ENCODE peak calls at places on chromosomes 4 and X, in five cellular contexts. One of them, this sample, is unnamed.

GRCh38 chrX:100677616-100678181 is 33.7 kb downstream of the SRPX2 start:
- DNase-seq in uterus: peak; percentile 34
- DNase-seq in IMR-90: peak; percentile 53
- DNase-seq in A549: no peak
- DNase-seq in stomach: no peak
- DNase-seq in this sample: no peak

GRCh38 chrX:15988661-15989603 is 134.3 kb upstream of the AP1S2 start:
- DNase-seq in IMR-90: peak; percentile 82
- DNase-seq in uterus: peak; percentile 14
- DNase-seq in A549: peak; percentile 2
- DNase-seq in stomach: no peak
- DNase-seq in this sample: no peak

GRCh38 chr4:2914220-2915126 is 48.7 kb downstream of the NOP14 start:
- DNase-seq in IMR-90: no peak
- DNase-seq in uterus: no peak
- DNase-seq in A549: no peak
- DNase-seq in stomach: no peak
- DNase-seq in this sample: no peak

GRCh38 chr4:136558940-136559494 is 973.3 kb downstream of the PCDH18 start:
- DNase-seq in A549: no peak
- DNase-seq in uterus: no peak
- DNase-seq in IMR-90: no peak
- DNase-seq in stomach: no peak
- DNase-seq in this sample: no peak

GRCh38 chr4:38034986-38035882 is 75.0 kb downstream of the PTTG2 start:
- DNase-seq in stomach: no peak
- DNase-seq in uterus: peak; percentile 68
- DNase-seq in A549: peak; percentile 45
- DNase-seq in IMR-90: peak; percentile 70
- DNase-seq in this sample: no peak

GRCh38 chrX:38896724-38897298 is 95.6 kb downstream of the MID1IP1 start:
- DNase-seq in A549: no peak
- DNase-seq in uterus: no peak
- DNase-seq in stomach: no peak
- DNase-seq in IMR-90: no peak
- DNase-seq in this sample: no peak

GRCh38 chr4:25677943-25678342 is 22.3 kb downstream of the SLC34A2 start:
- DNase-seq in uterus: no peak
- DNase-seq in IMR-90: no peak
- DNase-seq in stomach: no peak
- DNase-seq in A549: no peak
- DNase-seq in this sample: no peak

GRCh38 chrX:68998716-68999115 is 166.5 kb downstream of the PJA1 start:
- DNase-seq in uterus: no peak
- DNase-seq in stomach: no peak
- DNase-seq in A549: no peak
- DNase-seq in IMR-90: no peak
- DNase-seq in this sample: peak; percentile 29

GRCh38 chr4:3074846-3075651 is 568 bp downstream of the HTT start:
- DNase-seq in IMR-90: peak; percentile 57
- DNase-seq in uterus: peak; percentile 54
- DNase-seq in stomach: peak; percentile 42
- DNase-seq in A549: peak; percentile 54
- DNase-seq in this sample: peak; percentile 64

GRCh38 chrX:29215251-29215650 is 628.0 kb downstream of the IL1RAPL1 start:
- DNase-seq in stomach: no peak
- DNase-seq in uterus: no peak
- DNase-seq in IMR-90: peak; percentile 64
- DNase-seq in A549: no peak
- DNase-seq in this sample: no peak

GRCh38 chr4:87266986-87267385 is 46.6 kb upstream of the KLHL8 start:
- DNase-seq in IMR-90: no peak
- DNase-seq in uterus: no peak
- DNase-seq in A549: no peak
- DNase-seq in stomach: no peak
- DNase-seq in this sample: no peak

GRCh38 chr4:2790583-2791517 is 2.0 kb upstream of the SH3BP2 start:
- DNase-seq in stomach: no peak
- DNase-seq in A549: no peak
- DNase-seq in uterus: no peak
- DNase-seq in IMR-90: no peak
- DNase-seq in this sample: no peak

GRCh38 chr4:152605641-152606304 is 69.9 kb upstream of the FBXW7 start:
- DNase-seq in uterus: no peak
- DNase-seq in IMR-90: peak; percentile 34
- DNase-seq in stomach: no peak
- DNase-seq in A549: no peak
- DNase-seq in this sample: no peak

DNA sequence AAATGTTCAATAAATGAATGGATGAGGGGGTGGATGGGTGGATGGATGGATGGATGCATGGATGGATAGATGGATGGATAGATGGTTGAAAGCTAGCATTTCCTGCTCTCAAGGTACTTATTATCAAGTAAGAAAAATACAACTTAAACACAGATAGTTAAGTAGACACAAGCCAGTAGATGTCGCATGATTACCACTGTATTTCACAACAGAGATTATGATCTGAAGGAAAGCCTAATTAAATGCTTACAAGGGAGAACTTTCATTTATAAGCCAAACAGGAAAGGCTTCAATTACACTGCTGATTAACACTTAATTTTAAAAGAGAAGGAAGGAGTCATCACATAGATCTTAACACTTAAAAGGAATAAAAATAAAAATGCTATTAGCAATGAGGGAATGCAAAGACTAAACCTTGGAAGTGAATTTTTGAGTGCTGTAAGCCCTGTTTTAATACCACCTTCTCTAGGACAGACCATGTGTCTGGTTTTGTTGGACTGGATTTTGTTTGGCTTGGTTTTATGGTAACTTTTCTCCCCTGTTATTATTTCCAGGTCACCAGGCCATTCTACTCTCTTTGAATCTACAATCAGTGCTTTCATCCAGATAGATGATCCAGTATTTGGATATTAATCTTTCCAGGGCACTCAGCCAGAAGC is 75.4 kb upstream of the SLC39A8 start:
- DNase-seq in A549: peak; percentile 22
- DNase-seq in stomach: no peak
- DNase-seq in IMR-90: peak; percentile 26
- DNase-seq in uterus: no peak
- DNase-seq in this sample: no peak
- TF ChIP-seq CTCF in A549: peak; percentile 16
- TF ChIP-seq CTCF in stomach: no peak
- TF ChIP-seq CTCF in IMR-90: peak; percentile 34
- TF ChIP-seq CTCF in uterus: no peak
- TF ChIP-seq CTCF in this sample: no peak

DNA sequence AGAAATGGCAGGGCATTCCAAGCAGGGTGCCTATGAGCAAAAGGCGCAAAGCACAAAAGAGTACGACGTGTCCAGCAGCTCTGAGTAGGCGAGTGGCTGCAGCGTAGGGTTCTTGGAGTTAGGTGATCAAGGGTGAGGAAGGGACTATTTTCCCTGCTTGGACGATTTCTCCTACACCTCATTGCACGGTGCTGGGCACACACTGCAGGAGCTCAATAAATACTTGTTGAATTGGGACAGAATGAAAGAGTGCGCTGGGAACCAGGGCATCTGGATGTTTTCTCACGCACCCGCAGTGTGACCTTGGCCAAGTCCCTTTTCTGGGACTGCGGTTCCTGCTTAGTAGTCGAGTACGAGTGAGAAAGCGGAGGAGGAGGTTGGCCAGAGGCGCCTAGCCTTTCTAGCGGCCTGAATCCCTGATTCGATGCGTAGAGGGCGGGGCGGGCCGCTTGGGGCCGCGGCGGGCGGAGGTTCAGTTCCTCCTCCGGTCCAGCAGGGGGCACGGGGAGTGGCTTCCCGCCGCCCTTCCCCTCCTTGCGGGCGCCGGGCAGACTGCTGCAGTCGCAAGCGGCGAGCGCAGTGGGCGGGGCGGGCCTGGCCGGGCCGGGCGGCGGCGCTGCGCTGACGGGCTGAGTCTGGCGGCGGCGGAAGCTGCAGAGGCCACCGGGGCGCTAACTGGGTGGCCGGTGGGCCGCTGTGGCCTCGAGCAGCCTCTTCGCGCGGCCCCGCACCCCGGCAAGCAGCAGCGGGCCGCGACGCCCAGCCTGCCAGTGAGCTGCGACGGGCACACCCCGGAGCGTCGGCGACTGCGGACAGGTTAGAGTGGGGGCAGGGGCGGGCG is at the start of gene FAM199X:
- DNase-seq in IMR-90: peak; percentile 82
- DNase-seq in A549: peak; percentile 92
- DNase-seq in stomach: peak; percentile 88
- DNase-seq in uterus: peak; percentile 83
- DNase-seq in this sample: peak; percentile 90
- TF ChIP-seq POLR2A in IMR-90: peak; percentile 27
- TF ChIP-seq POLR2A in A549: peak; percentile 72
- TF ChIP-seq POLR2A in stomach: no peak
- TF ChIP-seq POLR2A in uterus: peak; percentile 80
- TF ChIP-seq POLR2A in this sample: peak; percentile 44

GRCh38 chr4:7324651-7325121 is 110.0 kb downstream of the PSAPL1 start:
- DNase-seq in stomach: no peak
- DNase-seq in A549: no peak
- DNase-seq in uterus: no peak
- DNase-seq in IMR-90: no peak
- DNase-seq in this sample: no peak
- H3K27ac ChIP-seq in stomach: no peak overlapping the region
- H3K27ac ChIP-seq in A549: no peak overlapping the region
- H3K27ac ChIP-seq in uterus: no peak overlapping the region
- H3K27ac ChIP-seq in IMR-90: no peak overlapping the region
- H3K27ac ChIP-seq in this sample: no peak overlapping the region

GRCh38 chr4:52982246-52982950 is 120.3 kb downstream of the RASL11B start:
- DNase-seq in IMR-90: peak; percentile 73
- DNase-seq in stomach: no peak
- DNase-seq in A549: peak; percentile 28
- DNase-seq in uterus: no peak
- DNase-seq in this sample: no peak

GRCh38 chr4:52976523-52977230 is 114.6 kb downstream of the RASL11B start:
- DNase-seq in stomach: no peak
- DNase-seq in uterus: no peak
- DNase-seq in IMR-90: no peak
- DNase-seq in A549: no peak
- DNase-seq in this sample: no peak

GRCh38 chr4:52977252-52977651 is 115.1 kb downstream of the RASL11B start:
- DNase-seq in A549: no peak
- DNase-seq in uterus: no peak
- DNase-seq in stomach: no peak
- DNase-seq in IMR-90: no peak
- DNase-seq in this sample: no peak

GRCh38 chr4:52979020-52979419 is 116.9 kb downstream of the RASL11B start:
- DNase-seq in uterus: no peak
- DNase-seq in A549: no peak
- DNase-seq in IMR-90: no peak
- DNase-seq in stomach: no peak
- DNase-seq in this sample: no peak

DNA sequence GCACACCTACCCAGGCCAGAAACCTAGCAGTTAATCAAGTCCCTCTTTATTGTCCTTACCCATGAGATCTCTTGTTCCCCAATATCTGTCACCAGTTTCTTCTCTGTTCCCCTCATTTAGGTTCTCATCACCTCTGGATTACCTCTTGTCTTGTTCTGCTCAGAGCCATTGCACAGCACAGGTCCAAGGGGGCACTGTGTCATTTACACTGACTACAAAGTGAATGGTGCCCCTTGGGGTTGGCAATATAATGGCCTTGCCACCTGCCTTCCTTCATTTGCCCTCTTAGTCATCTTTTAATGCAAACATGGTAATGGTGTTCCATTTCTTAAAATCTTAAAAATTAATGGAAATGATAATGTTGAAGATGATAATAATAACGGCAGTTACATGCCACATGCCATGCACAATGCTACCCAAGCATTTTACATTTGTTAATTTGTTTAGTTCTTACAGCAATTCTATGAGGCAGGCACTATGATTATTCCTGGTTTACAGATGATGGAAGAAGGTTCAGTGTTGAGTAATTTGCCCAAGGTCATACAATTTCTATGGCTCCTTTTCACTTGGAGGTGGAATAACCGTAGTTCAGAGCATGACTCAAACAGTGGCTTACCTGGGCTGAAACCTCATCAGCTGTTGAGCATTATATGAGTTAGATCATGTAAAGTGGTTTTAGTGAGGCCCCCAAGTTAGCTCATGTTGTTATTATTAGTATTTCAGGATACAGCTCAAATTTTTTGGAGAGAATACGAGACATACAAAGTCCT is 117.9 kb downstream of the RASL11B start:
- DNase-seq in stomach: no peak
- DNase-seq in A549: no peak
- DNase-seq in IMR-90: no peak
- DNase-seq in uterus: no peak
- DNase-seq in this sample: no peak
- TF ChIP-seq CTCF in stomach: no peak
- TF ChIP-seq CTCF in A549: no peak
- TF ChIP-seq CTCF in IMR-90: no peak
- TF ChIP-seq CTCF in uterus: no peak
- TF ChIP-seq CTCF in this sample: no peak

GRCh38 chrX:133083899-133084298 is 13.0 kb downstream of the USP26 start:
- DNase-seq in A549: no peak
- DNase-seq in stomach: no peak
- DNase-seq in uterus: no peak
- DNase-seq in IMR-90: no peak
- DNase-seq in this sample: no peak
- TF ChIP-seq POLR2A in A549: no peak
- TF ChIP-seq POLR2A in stomach: no peak
- TF ChIP-seq POLR2A in uterus: no peak
- TF ChIP-seq POLR2A in IMR-90: no peak
- TF ChIP-seq POLR2A in this sample: no peak

GRCh38 chr4:105153749-105154148 is 7.1 kb downstream of the TET2 start:
- DNase-seq in uterus: no peak
- DNase-seq in stomach: no peak
- DNase-seq in IMR-90: no peak
- DNase-seq in A549: no peak
- DNase-seq in this sample: no peak

GRCh38 chr4:105155426-105155825 is 8.8 kb downstream of the TET2 start:
- DNase-seq in uterus: no peak
- DNase-seq in IMR-90: peak; percentile 39
- DNase-seq in A549: no peak
- DNase-seq in stomach: no peak
- DNase-seq in this sample: no peak

GRCh38 chr4:105150511-105150910 is 3.8 kb downstream of the TET2 start:
- DNase-seq in uterus: no peak
- DNase-seq in stomach: no peak
- DNase-seq in A549: no peak
- DNase-seq in IMR-90: peak; percentile 28
- DNase-seq in this sample: no peak

GRCh38 chr4:105158837-105159236 is 12.2 kb downstream of the TET2 start:
- DNase-seq in A549: no peak
- DNase-seq in IMR-90: peak; percentile 56
- DNase-seq in uterus: no peak
- DNase-seq in stomach: no peak
- DNase-seq in this sample: no peak

GRCh38 chr4:105154576-105154975 is 7.9 kb downstream of the TET2 start:
- DNase-seq in uterus: no peak
- DNase-seq in stomach: no peak
- DNase-seq in IMR-90: no peak
- DNase-seq in A549: no peak
- DNase-seq in this sample: peak; percentile 41
- H3K27ac ChIP-seq in uterus: no peak overlapping the region
- H3K27ac ChIP-seq in stomach: no peak overlapping the region
- H3K27ac ChIP-seq in IMR-90: no peak overlapping the region
- H3K27ac ChIP-seq in A549: no peak overlapping the region
- H3K27ac ChIP-seq in this sample: no peak overlapping the region

This sample was measured in transverse colon.